ENCODE peak calls at places on chromosomes 5 and 9, in eight cellular contexts. B is heart right ventricle; N is CD8-positive, alpha-beta T cell; U is psoas muscle; S is Panc1; H is esophagus squamous epithelium; R is CD4-positive, alpha-beta memory T cell; I is fibroblast of lung. P is an unnamed sample.

GRCh38 chr5:127934791-127935256 is 148.7 kb upstream of the SLC12A2 start:
- DNase-seq in B (no peak), N (no peak), U (no peak), S (peak), H (no peak), R (no peak), I (peak), P (peak)

GRCh38 chr5:55509768-55510522 is 24.8 kb downstream of the PLPP1 start:
- DNase-seq in B (no peak), N (no peak), U (no peak), S (no peak), H (no peak), R (no peak), I (no peak), P (no peak)

GRCh38 chr9:105957830-105958229 is 263.5 kb downstream of the TMEM38B start:
- DNase-seq in B (no peak), N (no peak), U (no peak), S (no peak), H (no peak), R (no peak), I (no peak), P (no peak)

GRCh38 chr5:624118-624950 is 12.2 kb downstream of the CEP72 start:
- DNase-seq in B (no peak), N (no peak), U (no peak), S (no peak), H (no peak), R (no peak), I (no peak), P (no peak)

GRCh38 chr5:18420711-18421110 is 786.5 kb downstream of the TAF11L14 start:
- DNase-seq in B (no peak), N (no peak), U (no peak), S (no peak), H (no peak), R (no peak), I (no peak), P (no peak)

GRCh38 chr9:116594552-116594951 is 92.6 kb upstream of the TRIM32 start:
- DNase-seq in B (no peak), N (no peak), U (peak), S (no peak), H (no peak), R (no peak), I (peak), P (no peak)

GRCh38 chr5:121968910-121969607 is 7.3 kb downstream of the SRFBP1 start:
- DNase-seq in B (no peak), N (no peak), U (no peak), S (peak), H (no peak), R (no peak), I (peak), P (peak)

GRCh38 chr5:143759368-143760136 is 52.4 kb upstream of the HMHB1 start:
- DNase-seq in B (no peak), N (no peak), U (no peak), S (no peak), H (no peak), R (no peak), I (no peak), P (no peak)

GRCh38 chr5:53322257-53322656 is 158.2 kb upstream of the FST start:
- DNase-seq in B (no peak), N (no peak), U (no peak), S (no peak), H (no peak), R (no peak), I (peak), P (no peak)

GRCh38 chr5:91302958-91303357 is 80.2 kb downstream of the ARRDC3 start:
- DNase-seq in B (no peak), N (no peak), U (no peak), S (no peak), H (no peak), R (no peak), I (no peak), P (no peak)

GRCh38 chr5:91297994-91298393 is 85.1 kb downstream of the ARRDC3 start:
- DNase-seq in B (no peak), N (no peak), U (no peak), S (no peak), H (no peak), R (no peak), I (no peak), P (no peak)

GRCh38 chr5:91305640-91306039 is 77.5 kb downstream of the ARRDC3 start:
- DNase-seq in B (no peak), N (no peak), U (no peak), S (no peak), H (no peak), R (no peak), I (no peak), P (no peak)

GRCh38 chr5:91302335-91302734 is 80.8 kb downstream of the ARRDC3 start:
- DNase-seq in B (no peak), N (no peak), U (no peak), S (no peak), H (no peak), R (no peak), I (no peak), P (no peak)

GRCh38 chr5:91301459-91301858 is 81.7 kb downstream of the ARRDC3 start:
- DNase-seq in B (no peak), N (no peak), U (no peak), S (no peak), H (no peak), R (no peak), I (no peak), P (no peak)
- H3K27ac ChIP-seq in B (no peak), N (no peak), U (peak), S (peak), H (peak), R (no peak), I (no peak), P (peak)

GRCh38 chr9:133359420-133360175 is 3.2 kb downstream of the SURF2 start:
- DNase-seq in B (no peak), N (peak), U (no peak), S (no peak), H (no peak), R (no peak), I (no peak), P (peak)

GRCh38 chr9:133356391-133357091 is at the start of the genes SURF1 and SURF2:
- DNase-seq in B (peak), N (peak), U (peak), S (no peak), H (no peak), R (peak), I (peak), P (peak)

GRCh38 chr9:133355881-133356357 is 368 bp downstream of the SURF1 start:
- DNase-seq in B (no peak), N (no peak), U (no peak), S (no peak), H (no peak), R (no peak), I (no peak), P (no peak)

GRCh38 chr9:133354766-133355165 is 1.5 kb downstream of the SURF1 start:
- DNase-seq in B (no peak), N (no peak), U (no peak), S (no peak), H (no peak), R (no peak), I (no peak), P (no peak)

GRCh38 chr9:133357656-133358055 is 1.3 kb downstream of the SURF2 start:
- DNase-seq in B (no peak), N (no peak), U (no peak), S (no peak), H (no peak), R (no peak), I (no peak), P (no peak)
- H3K4me3 ChIP-seq in B (peak), N (no peak), U (no peak), S (no peak), H (no peak), R (no peak), I (peak), P (no peak)

GRCh38 chr9:137198051-137198747 is 2.3 kb downstream of the TPRN start:
- DNase-seq in B (no peak), N (no peak), U (no peak), S (no peak), H (no peak), R (no peak), I (no peak), P (peak)

GRCh38 chr9:137194909-137195308 is 5.6 kb downstream of the TPRN start:
- DNase-seq in B (no peak), N (no peak), U (no peak), S (no peak), H (no peak), R (no peak), I (no peak), P (no peak)

GRCh38 chr9:137193771-137194170 is 5.3 kb downstream of the SSNA1 start:
- DNase-seq in B (no peak), N (no peak), U (no peak), S (no peak), H (no peak), R (no peak), I (no peak), P (no peak)

GRCh38 chr9:137194388-137194787 is 5.9 kb downstream of the SSNA1 start:
- DNase-seq in B (peak), N (no peak), U (no peak), S (no peak), H (no peak), R (no peak), I (no peak), P (peak)

DNA sequence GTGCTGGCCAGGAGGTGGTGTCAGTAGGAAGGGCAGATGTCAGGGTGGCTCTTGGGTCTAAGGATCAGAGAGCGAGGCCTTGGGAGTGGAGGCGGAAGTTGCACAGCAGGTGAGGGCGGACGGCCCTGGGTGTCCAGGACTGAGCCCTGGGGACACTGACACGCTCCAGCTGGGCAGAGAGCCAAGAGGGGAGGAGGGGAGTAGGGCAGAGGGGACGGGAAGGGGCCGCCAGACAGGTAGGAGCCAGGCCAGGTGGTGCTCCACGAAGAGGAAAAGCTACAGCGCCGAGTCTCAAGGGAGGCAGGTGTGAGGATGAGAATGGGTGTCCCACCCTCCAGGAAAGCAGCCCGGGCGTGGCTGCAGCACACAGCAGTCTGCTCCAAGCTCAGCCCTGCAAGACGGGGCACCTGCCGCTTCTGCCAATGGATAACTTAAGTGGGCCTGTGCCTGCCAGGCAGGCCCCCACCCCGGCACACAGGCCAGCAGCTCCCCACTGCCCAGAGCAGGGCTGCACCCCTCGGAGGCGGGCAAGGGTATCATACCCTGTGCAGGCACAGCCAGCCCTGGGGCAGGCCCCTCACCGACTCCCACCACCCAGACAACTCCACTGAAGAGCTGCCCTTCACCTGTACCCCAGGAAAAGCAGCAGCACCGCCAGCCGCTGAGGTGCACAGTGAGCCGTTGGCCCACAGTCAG is 4.9 kb downstream of the TPRN start:
- DNase-seq in B (no peak), N (no peak), U (no peak), S (no peak), H (no peak), R (no peak), I (no peak), P (no peak)
- H3K27ac ChIP-seq in B (no peak), N (no peak), U (no peak), S (no peak), H (peak), R (no peak), I (no peak), P (no peak)

GRCh38 chr5:139569276-139569955 is 8.3 kb downstream of the UBE2D2 start:
- DNase-seq in B (no peak), N (no peak), U (no peak), S (no peak), H (no peak), R (no peak), I (peak), P (no peak)

GRCh38 chr5:139561655-139562451 is 714 bp downstream of the UBE2D2 start:
- DNase-seq in B (no peak), N (no peak), U (peak), S (no peak), H (no peak), R (no peak), I (peak), P (no peak)

GRCh38 chr5:139565411-139566305 is 4.5 kb downstream of the UBE2D2 start:
- DNase-seq in B (no peak), N (peak), U (no peak), S (no peak), H (no peak), R (peak), I (peak), P (peak)

GRCh38 chr5:139562847-139563246 is 1.7 kb downstream of the UBE2D2 start:
- DNase-seq in B (no peak), N (no peak), U (no peak), S (no peak), H (no peak), R (no peak), I (no peak), P (no peak)

DNA sequence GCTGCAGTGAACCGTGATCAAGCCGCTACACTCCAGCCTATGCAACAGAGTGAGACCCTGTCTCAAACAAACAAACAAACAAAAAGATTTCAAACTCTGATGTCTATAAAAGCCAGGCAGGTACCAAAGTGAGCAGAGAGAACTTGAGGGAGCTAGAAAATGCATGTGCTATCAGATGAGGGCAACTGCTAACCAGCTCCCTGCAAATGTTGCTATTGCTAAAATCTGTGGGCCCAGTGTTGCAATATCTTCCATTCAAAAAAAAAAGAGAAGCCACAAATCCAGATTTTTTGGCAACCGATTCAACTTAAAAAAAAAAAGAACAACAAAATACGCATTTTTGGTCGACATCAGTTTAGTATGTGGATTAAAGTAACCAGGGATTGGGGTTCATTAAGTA is 5.5 kb downstream of the UBE2D2 start:
- DNase-seq in B (no peak), N (no peak), U (no peak), S (no peak), H (no peak), R (no peak), I (peak), P (no peak)
- H3K4me3 ChIP-seq in B (no peak), N (peak), U (no peak), S (no peak), H (no peak), R (no peak), I (no peak), P (no peak)

GRCh38 chr9:95077766-95078382 is 239.6 kb downstream of the FANCC start:
- DNase-seq in B (no peak), N (no peak), U (no peak), S (no peak), H (no peak), R (no peak), I (no peak), P (peak)

GRCh38 chr9:95077053-95077765 is 240.3 kb downstream of the FANCC start:
- DNase-seq in B (no peak), N (no peak), U (no peak), S (no peak), H (no peak), R (no peak), I (no peak), P (peak)

GRCh38 chr9:95075700-95076099 is 241.8 kb downstream of the FANCC start:
- DNase-seq in B (no peak), N (no peak), U (no peak), S (no peak), H (no peak), R (no peak), I (no peak), P (no peak)

GRCh38 chr9:95078516-95078915 is 239.0 kb downstream of the FANCC start:
- DNase-seq in B (no peak), N (no peak), U (no peak), S (no peak), H (no peak), R (no peak), I (no peak), P (no peak)

DNA sequence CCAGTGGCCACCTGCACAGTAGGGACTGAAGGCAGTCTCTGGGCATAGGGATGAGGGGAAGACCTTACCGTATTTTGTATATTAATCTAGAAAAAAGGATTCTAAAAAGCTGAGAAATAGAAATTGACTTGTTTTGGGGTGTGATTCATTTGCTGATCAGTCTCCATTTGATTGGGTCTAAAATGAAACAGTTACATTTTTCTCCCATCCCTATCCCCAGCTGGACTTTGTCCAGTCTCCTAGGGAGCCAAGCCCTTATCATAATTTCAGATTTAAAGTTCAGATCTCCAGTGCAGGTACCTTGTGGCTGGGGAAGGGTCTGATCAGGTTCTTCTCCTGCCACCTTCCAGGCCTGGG is 240.8 kb downstream of the FANCC start:
- DNase-seq in B (no peak), N (no peak), U (no peak), S (no peak), H (no peak), R (no peak), I (no peak), P (no peak)
- H3K27ac ChIP-seq in B (peak), N (no peak), U (peak), S (no peak), H (peak), R (no peak), I (peak), P (peak)

P was measured in upper lobe of left lung.